ENCODE peak calls at places on chromosomes 6 and 20, in eight cellular contexts. M is CD8-positive, alpha-beta memory T cell; R is lower lobe of right lung; Q is HCT116; G is A549; E is PC-9; Y is ovary; D is ascending aorta. N is an unnamed sample. For H3K9me3, the result is how much of the 10 kb centered on the place peaks cover.

GRCh38 chr20:19498756-19499155 is 259.3 kb upstream of the RIN2 start:
- DNase-seq in Y (no peak), R (no peak), D (no peak), G (no peak), Q (no peak), M (no peak), E (no peak), N (no peak)

GRCh38 chr6:159100011-159100788 is 55.4 kb upstream of the TAGAP start:
- DNase-seq in Q (no peak), D (no peak), R (no peak), M (no peak), G (no peak), E (no peak), Y (no peak), N (no peak)

GRCh38 chr6:40998661-40999060 is 40.4 kb downstream of the UNC5CL start:
- DNase-seq in E (no peak), Y (no peak), R (no peak), G (no peak), M (no peak), Q (no peak), D (no peak), N (no peak)

GRCh38 chr6:100084301-100085161 is 90.5 kb upstream of the MCHR2 start:
- DNase-seq in D (no peak), G (no peak), E (no peak), Q (no peak), M (no peak), R (no peak), Y (no peak), N (no peak)

GRCh38 chr6:1971612-1972011 is 273.8 kb downstream of the GMDS start:
- DNase-seq in D (no peak), E (no peak), Q (no peak), Y (no peak), M (no peak), R (no peak), G (no peak), N (no peak)

GRCh38 chr6:141282263-141282662 is 850.5 kb upstream of the GJE1 start:
- DNase-seq in E (no peak), Y (no peak), G (no peak), Q (no peak), D (no peak), M (no peak), R (no peak), N (no peak)

GRCh38 chr6:160750276-160750689 is 48.2 kb downstream of the PLG start:
- DNase-seq in Y (no peak), R (no peak), Q (peak), D (no peak), M (no peak), E (no peak), G (peak), N (no peak)

GRCh38 chr6:36455486-36456027 is 12.8 kb downstream of the KCTD20 start:
- DNase-seq in G (no peak), M (no peak), R (no peak), E (peak), Y (no peak), Q (no peak), D (no peak), N (no peak)

GRCh38 chr6:160457843-160458242 is 109.7 kb downstream of the SLC22A3 start:
- DNase-seq in E (no peak), M (no peak), Y (no peak), R (no peak), Q (no peak), D (no peak), G (no peak), N (no peak)

GRCh38 chr20:35342154-35342769 is 50.0 kb upstream of the FAM83C start:
- DNase-seq in G (no peak), E (no peak), R (no peak), M (no peak), Q (no peak), D (no peak), Y (no peak), N (no peak)

DNA sequence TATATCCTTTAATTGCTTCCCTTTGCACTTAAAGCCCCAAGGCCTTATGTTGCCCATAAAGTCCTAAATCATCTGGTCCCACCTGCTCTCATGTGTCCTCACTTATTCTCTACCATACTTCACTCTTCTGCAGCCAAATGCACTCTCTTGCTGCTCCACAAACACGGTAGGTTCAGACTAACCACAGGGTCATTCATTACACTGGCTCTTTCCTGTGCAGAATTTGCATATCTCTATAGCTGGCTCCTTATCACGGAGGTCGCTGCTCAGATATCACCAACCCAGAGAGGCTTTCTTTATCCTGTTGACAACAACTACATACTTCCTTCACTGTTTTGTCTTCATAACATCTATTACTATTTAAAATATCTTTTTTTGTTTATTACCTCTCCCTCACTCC is 86.8 kb downstream of the MOXD1 start:
- DNase-seq in M (no peak), E (no peak), R (no peak), D (no peak), Y (no peak), Q (no peak), G (no peak), N (no peak)
- H3K9me3 ChIP-seq in M (under half), E (under half), R (under half), D (under half), Y (under half), Q (under half), G (under half), N (under half)

GRCh38 chr20:29744071-29744470 is 1513.4 kb upstream of the DEFB115 start:
- DNase-seq in Y (no peak), R (no peak), G (no peak), M (no peak), D (no peak), Q (no peak), E (no peak), N (no peak)
- H3K9me3 ChIP-seq in Y (under half), R (under half), G (under half), M (under half), D (under half), Q (under half), E (under half), N (under half)

GRCh38 chr20:55855052-55855451 is 150.3 kb downstream of the CBLN4 start:
- DNase-seq in Q (no peak), D (no peak), G (no peak), R (no peak), E (no peak), Y (no peak), M (no peak), N (no peak)
- H3K9me3 ChIP-seq in Q (under half), D (under half), G (under half), R (under half), E (under half), Y (under half), M (under half), N (under half)

GRCh38 chr6:23329091-23329490 is 759.7 kb downstream of the HDGFL1 start:
- DNase-seq in D (no peak), Q (no peak), E (no peak), R (no peak), Y (no peak), G (no peak), M (no peak), N (no peak)
- H3K9me3 ChIP-seq in D (under half), Q (under half), E (under half), R (under half), Y (under half), G (under half), M (under half), N (under half)

GRCh38 chr20:24980321-24981053 is 12.1 kb downstream of the APMAP start:
- DNase-seq in E (no peak), R (peak), G (no peak), M (no peak), D (peak), Q (no peak), Y (no peak), N (no peak)

GRCh38 chr20:24977797-24978196 is 14.8 kb downstream of the APMAP start:
- DNase-seq in M (no peak), E (no peak), Q (no peak), G (no peak), R (no peak), D (no peak), Y (no peak), N (no peak)

GRCh38 chr20:24979036-24979960 is 13.3 kb downstream of the APMAP start:
- DNase-seq in Q (no peak), E (no peak), D (peak), Y (no peak), G (no peak), M (no peak), R (no peak), N (no peak)

GRCh38 chr20:24977336-24977735 is 15.2 kb downstream of the APMAP start:
- DNase-seq in Q (no peak), E (no peak), G (no peak), Y (no peak), R (no peak), M (no peak), D (peak), N (no peak)

GRCh38 chr20:24978493-24978892 is 14.1 kb downstream of the APMAP start:
- DNase-seq in E (no peak), Y (no peak), R (no peak), Q (no peak), M (no peak), D (peak), G (no peak), N (no peak)
- H3K9me3 ChIP-seq in E (under half), Y (under half), R (under half), Q (under half), M (under half), D (under half), G (under half), N (under half)

DNA sequence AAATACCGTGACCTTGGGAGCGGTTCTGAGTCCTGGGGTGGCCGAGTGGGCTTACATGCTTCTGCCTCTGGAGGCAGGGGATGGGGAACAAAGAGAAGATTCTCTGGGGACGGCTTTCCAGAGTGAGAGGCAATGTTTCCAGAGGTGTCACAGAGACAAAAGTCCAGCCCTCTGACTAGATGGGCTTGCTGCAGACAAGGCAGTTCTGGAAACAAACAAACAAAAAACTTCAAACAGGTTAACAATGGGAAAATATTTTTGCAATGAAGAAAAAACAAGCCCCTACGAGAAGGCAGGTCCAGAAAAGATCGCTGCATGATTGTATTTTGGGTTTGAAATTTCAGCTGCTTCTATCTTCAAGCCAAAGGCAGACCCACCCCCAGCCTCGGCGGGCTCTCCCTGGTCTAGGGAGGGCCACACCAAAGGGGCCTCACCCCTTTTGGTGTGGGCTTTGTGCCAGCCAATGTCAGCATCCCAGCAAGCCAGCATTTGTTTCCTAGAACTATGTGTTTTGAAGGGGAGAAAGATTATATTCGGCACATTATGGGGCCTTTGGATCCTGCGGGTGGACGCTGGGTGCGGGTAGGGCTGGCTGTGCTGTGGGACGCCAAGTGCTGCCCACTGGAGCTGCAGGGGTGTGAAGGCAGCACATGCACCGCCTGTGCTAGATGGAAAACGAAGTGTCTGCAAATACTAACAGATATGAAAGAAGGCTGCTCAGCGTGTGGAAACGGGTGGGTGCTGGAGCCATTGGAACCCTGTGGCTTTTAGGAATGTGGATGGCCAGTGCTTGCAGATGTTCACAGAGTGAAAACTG is 43.0 kb downstream of the RIOK1 start:
- DNase-seq in R (no peak), M (no peak), Y (no peak), Q (no peak), D (no peak), E (no peak), G (no peak), N (no peak)
- H3K9me3 ChIP-seq in R (under half), M (under half), Y (under half), Q (under half), D (under half), E (under half), G (under half), N (under half)

N was measured in T-helper 17 cell.